ENCODE peak calls at places on chromosomes 1 and 21, in five cellular contexts. One of them, this sample, is unnamed.

GRCh38 chr1:222084996-222085395 is 343.1 kb upstream of the DUSP10 start:
- DNase-seq in SK-N-SH: no peak
- DNase-seq in Panc1: no peak
- DNase-seq in HCT116: no peak
- DNase-seq in GM23338: no peak
- DNase-seq in this sample: no peak

GRCh38 chr21:45016491-45017375 is 57.6 kb upstream of the ADARB1 start:
- DNase-seq in HCT116: no peak
- DNase-seq in Panc1: no peak
- DNase-seq in SK-N-SH: no peak
- DNase-seq in GM23338: no peak
- DNase-seq in this sample: no peak

GRCh38 chr21:14762734-14763694 is 216.9 kb upstream of the SAMSN1 start:
- DNase-seq in HCT116: no peak
- DNase-seq in SK-N-SH: no peak
- DNase-seq in Panc1: no peak
- DNase-seq in GM23338: no peak
- DNase-seq in this sample: peak

GRCh38 chr1:167105150-167105840 is 11.4 kb downstream of the STYXL2 start:
- DNase-seq in GM23338: no peak
- DNase-seq in SK-N-SH: no peak
- DNase-seq in HCT116: no peak
- DNase-seq in Panc1: no peak
- DNase-seq in this sample: no peak

GRCh38 chr1:245348626-245349025 is 193.8 kb downstream of the KIF26B start:
- DNase-seq in SK-N-SH: no peak
- DNase-seq in HCT116: no peak
- DNase-seq in GM23338: no peak
- DNase-seq in Panc1: no peak
- DNase-seq in this sample: no peak

GRCh38 chr1:165485716-165486115 is 40.8 kb upstream of the RXRG start:
- DNase-seq in Panc1: no peak
- DNase-seq in HCT116: no peak
- DNase-seq in GM23338: no peak
- DNase-seq in SK-N-SH: peak
- DNase-seq in this sample: no peak

GRCh38 chr1:153190373-153190772 is 12.9 kb upstream of the LELP1 start:
- DNase-seq in HCT116: peak
- DNase-seq in GM23338: peak
- DNase-seq in Panc1: no peak
- DNase-seq in SK-N-SH: no peak
- DNase-seq in this sample: no peak

GRCh38 chr1:62336638-62337534 is 17.7 kb upstream of the KANK4 start:
- DNase-seq in Panc1: no peak
- DNase-seq in HCT116: no peak
- DNase-seq in GM23338: no peak
- DNase-seq in SK-N-SH: no peak
- DNase-seq in this sample: no peak

GRCh38 chr1:167713330-167714081 is 8.3 kb upstream of the MPZL1 start:
- DNase-seq in GM23338: peak
- DNase-seq in SK-N-SH: peak
- DNase-seq in HCT116: no peak
- DNase-seq in Panc1: no peak
- DNase-seq in this sample: no peak

GRCh38 chr1:150282558-150282958 is 204 bp downstream of the CIART start:
- DNase-seq in GM23338: no peak
- DNase-seq in Panc1: no peak
- DNase-seq in SK-N-SH: peak
- DNase-seq in HCT116: no peak
- DNase-seq in this sample: no peak

GRCh38 chr1:209672705-209673630 is 2.2 kb upstream of the G0S2 start:
- DNase-seq in Panc1: no peak
- DNase-seq in SK-N-SH: no peak
- DNase-seq in GM23338: no peak
- DNase-seq in HCT116: no peak
- DNase-seq in this sample: no peak

GRCh38 chr1:113684153-113684541 is 75.1 kb downstream of the PHTF1 start:
- DNase-seq in Panc1: no peak
- DNase-seq in SK-N-SH: peak
- DNase-seq in GM23338: no peak
- DNase-seq in HCT116: no peak
- DNase-seq in this sample: no peak

GRCh38 chr1:3910769-3911520 is 10.9 kb upstream of the C1orf174 start:
- DNase-seq in Panc1: no peak
- DNase-seq in HCT116: peak
- DNase-seq in SK-N-SH: peak
- DNase-seq in GM23338: peak
- DNase-seq in this sample: peak

GRCh38 chr1:56376188-56376984 is 203.0 kb downstream of the PLPP3 start:
- DNase-seq in Panc1: no peak
- DNase-seq in HCT116: peak
- DNase-seq in SK-N-SH: peak
- DNase-seq in GM23338: peak
- DNase-seq in this sample: no peak

GRCh38 chr1:101781437-101781836 is 215.3 kb downstream of the OLFM3 start:
- DNase-seq in SK-N-SH: peak
- DNase-seq in HCT116: no peak
- DNase-seq in GM23338: no peak
- DNase-seq in Panc1: no peak
- DNase-seq in this sample: no peak

GRCh38 chr1:32888134-32888533 is 1.8 kb downstream of the HPCA start:
- DNase-seq in SK-N-SH: no peak
- DNase-seq in Panc1: no peak
- DNase-seq in HCT116: no peak
- DNase-seq in GM23338: no peak
- DNase-seq in this sample: no peak

GRCh38 chr1:119646521-119647227 is 1.4 kb downstream of the ZNF697 start:
- DNase-seq in GM23338: no peak
- DNase-seq in HCT116: no peak
- DNase-seq in SK-N-SH: no peak
- DNase-seq in Panc1: no peak
- DNase-seq in this sample: no peak

GRCh38 chr1:12617511-12617900 is 504 bp downstream of the DHRS3 start:
- DNase-seq in HCT116: no peak
- DNase-seq in SK-N-SH: no peak
- DNase-seq in GM23338: peak
- DNase-seq in Panc1: no peak
- DNase-seq in this sample: no peak

GRCh38 chr1:25118554-25118953 is 113.7 kb downstream of the SYF2 start:
- DNase-seq in GM23338: no peak
- DNase-seq in SK-N-SH: no peak
- DNase-seq in Panc1: no peak
- DNase-seq in HCT116: no peak
- DNase-seq in this sample: no peak

GRCh38 chr1:79422726-79423125 is 416.2 kb upstream of the ADGRL4 start:
- DNase-seq in GM23338: no peak
- DNase-seq in Panc1: no peak
- DNase-seq in HCT116: no peak
- DNase-seq in SK-N-SH: no peak
- DNase-seq in this sample: no peak

DNA sequence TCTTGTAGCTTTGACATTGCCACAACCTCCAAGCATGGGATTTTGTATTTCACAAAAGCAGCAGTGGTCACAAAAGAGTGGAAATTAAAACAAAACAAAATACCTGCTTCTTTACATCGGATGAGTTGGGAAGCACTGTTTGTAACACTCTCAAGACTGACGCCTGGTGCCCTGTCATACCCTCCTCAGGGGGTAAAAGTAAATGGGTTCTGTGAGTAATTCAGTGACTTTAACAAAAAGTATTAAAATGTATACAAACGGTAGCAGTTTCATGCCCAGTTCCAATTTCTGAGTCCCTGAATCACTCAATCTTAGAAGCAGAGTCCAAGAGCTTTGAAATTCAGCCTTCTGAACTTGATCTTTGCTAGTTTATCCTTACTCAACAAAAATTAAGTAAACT is 152.5 kb downstream of the TIAM1 start:
- DNase-seq in HCT116: no peak
- DNase-seq in Panc1: no peak
- DNase-seq in GM23338: no peak
- DNase-seq in SK-N-SH: no peak
- DNase-seq in this sample: no peak
- TF ChIP-seq REST in HCT116: no peak
- TF ChIP-seq REST in Panc1: no peak
- TF ChIP-seq REST in GM23338: no peak
- TF ChIP-seq REST in SK-N-SH: no peak
- TF ChIP-seq REST in this sample: no peak

GRCh38 chr1:216818284-216818683 is 95.1 kb upstream of the ESRRG start:
- DNase-seq in Panc1: no peak
- DNase-seq in HCT116: no peak
- DNase-seq in SK-N-SH: no peak
- DNase-seq in GM23338: no peak
- DNase-seq in this sample: no peak

GRCh38 chr1:216822480-216822879 is 99.3 kb upstream of the ESRRG start:
- DNase-seq in HCT116: no peak
- DNase-seq in SK-N-SH: no peak
- DNase-seq in Panc1: no peak
- DNase-seq in GM23338: peak
- DNase-seq in this sample: no peak

GRCh38 chr1:216824511-216824910 is 101.3 kb upstream of the ESRRG start:
- DNase-seq in GM23338: no peak
- DNase-seq in HCT116: no peak
- DNase-seq in Panc1: no peak
- DNase-seq in SK-N-SH: no peak
- DNase-seq in this sample: no peak

GRCh38 chr1:216823731-216824130 is 100.5 kb upstream of the ESRRG start:
- DNase-seq in Panc1: no peak
- DNase-seq in GM23338: no peak
- DNase-seq in HCT116: no peak
- DNase-seq in SK-N-SH: no peak
- DNase-seq in this sample: no peak

GRCh38 chr1:216820345-216820744 is 97.1 kb upstream of the ESRRG start:
- DNase-seq in Panc1: no peak
- DNase-seq in GM23338: no peak
- DNase-seq in HCT116: no peak
- DNase-seq in SK-N-SH: no peak
- DNase-seq in this sample: no peak
- TF ChIP-seq POLR2AphosphoS5 in Panc1: no peak
- TF ChIP-seq POLR2AphosphoS5 in GM23338: no peak
- TF ChIP-seq POLR2AphosphoS5 in HCT116: no peak
- TF ChIP-seq POLR2AphosphoS5 in SK-N-SH: no peak
- TF ChIP-seq POLR2AphosphoS5 in this sample: no peak

DNA sequence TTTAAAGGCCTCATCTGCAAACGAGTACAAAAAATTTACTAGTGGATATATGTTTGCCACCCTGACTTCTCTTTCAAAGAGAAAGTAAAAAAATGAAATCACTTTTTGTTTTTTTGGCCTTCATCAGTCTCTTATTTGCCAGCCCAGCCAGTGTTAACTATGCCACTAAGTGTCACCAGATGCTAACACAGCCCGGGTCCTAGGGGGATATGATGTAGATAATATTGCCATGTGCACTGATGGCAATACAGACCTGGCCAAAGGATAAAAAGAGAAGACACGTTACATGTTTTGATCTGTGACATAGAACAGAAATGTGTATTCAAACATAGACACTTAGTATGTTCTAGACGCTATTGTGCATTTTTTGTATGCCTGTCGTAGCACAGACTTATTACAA is 6.5 kb downstream of the LRRC53 start:
- DNase-seq in SK-N-SH: peak
- DNase-seq in GM23338: no peak
- DNase-seq in HCT116: no peak
- DNase-seq in Panc1: no peak
- DNase-seq in this sample: no peak
- TF ChIP-seq REST in SK-N-SH: no peak
- TF ChIP-seq REST in GM23338: no peak
- TF ChIP-seq REST in HCT116: no peak
- TF ChIP-seq REST in Panc1: no peak
- TF ChIP-seq REST in this sample: no peak

DNA sequence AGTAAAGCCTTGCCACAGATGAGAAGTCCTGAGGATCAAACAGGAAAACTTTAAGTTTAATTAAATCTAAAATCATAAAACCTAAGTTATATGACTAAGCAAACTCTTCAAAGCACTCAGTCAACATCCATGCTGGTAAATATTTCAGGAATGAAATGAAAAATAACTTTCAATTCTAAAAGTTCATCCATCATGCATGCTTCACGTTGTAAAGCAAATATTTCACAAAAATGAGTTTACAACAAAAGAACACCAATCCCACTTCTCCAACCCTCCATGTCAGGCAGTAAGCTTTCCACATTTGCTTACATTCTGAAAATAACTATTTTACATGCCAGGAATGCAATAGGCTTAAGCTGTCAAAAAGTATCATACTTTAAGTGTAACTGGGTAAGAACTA is 16.8 kb downstream of the APP start:
- DNase-seq in GM23338: no peak
- DNase-seq in SK-N-SH: no peak
- DNase-seq in Panc1: no peak
- DNase-seq in HCT116: no peak
- DNase-seq in this sample: no peak
- TF ChIP-seq POLR2AphosphoS5 in GM23338: no peak
- TF ChIP-seq POLR2AphosphoS5 in SK-N-SH: no peak
- TF ChIP-seq POLR2AphosphoS5 in Panc1: no peak
- TF ChIP-seq POLR2AphosphoS5 in HCT116: no peak
- TF ChIP-seq POLR2AphosphoS5 in this sample: no peak

This sample was measured in HL-60.